ENCODE peak calls at places on chromosomes 16 and 17, in four cellular contexts. C, P, X and L are unnamed samples.

GRCh38 chr17:75832652-75833400 is 11.4 kb downstream of the UNC13D start:
- DNase-seq in C (no peak), P (peak), X (no peak), L (no peak)

GRCh38 chr16:56708821-56709685 is 20.9 kb upstream of the NUP93 start:
- DNase-seq in C (no peak), P (peak), X (no peak), L (no peak)

GRCh38 chr17:64209356-64209941 is 53.6 kb downstream of the TEX2 start:
- DNase-seq in C (no peak), P (no peak), X (no peak), L (no peak)

GRCh38 chr17:28645576-28645939 is 600 bp upstream of the BLTP2 start:
- DNase-seq in C (no peak), P (no peak), X (no peak), L (no peak)

GRCh38 chr17:77279448-77280303 is 138.9 kb downstream of the SEC14L1 start:
- DNase-seq in C (no peak), P (no peak), X (no peak), L (no peak)

GRCh38 chr17:59330314-59330942 is 1.0 kb upstream of the YPEL2 start:
- DNase-seq in C (no peak), P (peak), X (no peak), L (no peak)

GRCh38 chr17:76868669-76869208 is 535 bp downstream of the MGAT5B start:
- DNase-seq in C (no peak), P (peak), X (no peak), L (no peak)

GRCh38 chr17:59761385-59762021 is 54.0 kb downstream of the VMP1 start:
- DNase-seq in C (no peak), P (peak), X (no peak), L (no peak)

GRCh38 chr17:77352996-77353395 is 212.2 kb downstream of the SEC14L1 start:
- DNase-seq in C (no peak), P (no peak), X (no peak), L (no peak)

GRCh38 chr16:50309527-50310307 is 43.4 kb downstream of the ADCY7 start:
- DNase-seq in C (no peak), P (no peak), X (no peak), L (no peak)

GRCh38 chr17:1711804-1712203 is 1.6 kb upstream of the TLCD2 start:
- DNase-seq in C (no peak), P (no peak), X (no peak), L (no peak)

GRCh38 chr17:30378191-30378796 is 433 bp upstream of the CPD start:
- DNase-seq in C (no peak), P (no peak), X (no peak), L (no peak)

GRCh38 chr16:4383591-4384495 is 12.2 kb downstream of the VASN start:
- DNase-seq in C (no peak), P (no peak), X (no peak), L (no peak)

GRCh38 chr17:49829026-49829425 is 18.8 kb downstream of the TAC4 start:
- DNase-seq in C (no peak), P (no peak), X (no peak), L (no peak)

GRCh38 chr17:164536-165235 is 16.8 kb downstream of the DOC2B start:
- DNase-seq in C (no peak), P (peak), X (no peak), L (peak)

GRCh38 chr16:49277386-49277742 is 4.3 kb downstream of the CBLN1 start:
- DNase-seq in C (no peak), P (peak), X (no peak), L (no peak)

GRCh38 chr16:369275-369865 is 968 bp downstream of the MRPL28 start:
- DNase-seq in C (no peak), P (no peak), X (no peak), L (no peak)

GRCh38 chr16:84827131-84827574 is 7.4 kb downstream of the CRISPLD2 start:
- DNase-seq in C (no peak), P (peak), X (no peak), L (no peak)

GRCh38 chr17:7932483-7932891 is 481 bp downstream of the CNTROB start:
- DNase-seq in C (no peak), P (peak), X (no peak), L (peak)

GRCh38 chr17:8687732-8688131 is 56.9 kb downstream of the CCDC42 start:
- DNase-seq in C (no peak), P (no peak), X (no peak), L (no peak)

GRCh38 chr17:48487221-48487620 is 43.6 kb downstream of the HOXB1 start:
- DNase-seq in C (no peak), P (no peak), X (no peak), L (no peak)

GRCh38 chr16:47143677-47144558 is at the start of gene NETO2:
- DNase-seq in C (no peak), P (peak), X (peak), L (peak)

GRCh38 chr17:36867716-36868115 is 69.6 kb upstream of the LHX1 start:
- DNase-seq in C (no peak), P (no peak), X (no peak), L (no peak)

GRCh38 chr17:80961931-80962330 is 29.7 kb upstream of the CHMP6 start:
- DNase-seq in C (no peak), P (no peak), X (no peak), L (no peak)

GRCh38 chr17:49353607-49354006 is 8.4 kb downstream of the ZNF652 start:
- DNase-seq in C (no peak), P (no peak), X (no peak), L (no peak)

GRCh38 chr16:3696425-3697218 is 20.7 kb downstream of the TRAP1 start:
- DNase-seq in C (peak), P (no peak), X (no peak), L (no peak)

GRCh38 chr17:33381201-33381600 is 88.1 kb upstream of the ASIC2 start:
- DNase-seq in C (no peak), P (peak), X (no peak), L (no peak)

GRCh38 chr17:32483451-32484019 is 3.3 kb upstream of the CDK5R1 start:
- DNase-seq in C (no peak), P (peak), X (peak), L (peak)

GRCh38 chr17:59366040-59366757 is 34.7 kb downstream of the YPEL2 start:
- DNase-seq in C (no peak), P (peak), X (peak), L (no peak)

GRCh38 chr16:51556694-51557327 is 405.7 kb upstream of the SALL1 start:
- DNase-seq in C (no peak), P (no peak), X (no peak), L (no peak)

GRCh38 chr17:16969931-16970906 is 1.7 kb downstream of the TNFRSF13B start:
- DNase-seq in C (no peak), P (no peak), X (no peak), L (no peak)

GRCh38 chr17:42361781-42362186 is 26.5 kb downstream of the STAT3 start:
- DNase-seq in C (no peak), P (peak), X (no peak), L (no peak)

GRCh38 chr16:81478876-81479496 is 34.4 kb downstream of the CMIP start:
- DNase-seq in C (no peak), P (no peak), X (no peak), L (no peak)

GRCh38 chr17:72361892-72362291 is 241.1 kb downstream of the SOX9 start:
- DNase-seq in C (no peak), P (no peak), X (no peak), L (no peak)

GRCh38 chr17:65656390-65657250 is 95.2 kb upstream of the AXIN2 start:
- DNase-seq in C (no peak), P (no peak), X (no peak), L (no peak)

GRCh38 chr17:71741836-71742235 is 379.0 kb upstream of the SOX9 start:
- DNase-seq in C (no peak), P (no peak), X (no peak), L (no peak)

GRCh38 chr16:81413245-81413990 is 31.2 kb upstream of the CMIP start:
- DNase-seq in C (no peak), P (no peak), X (no peak), L (no peak)

GRCh38 chr17:63240106-63240505 is 206.0 kb downstream of the CYB561 start:
- DNase-seq in C (no peak), P (no peak), X (no peak), L (no peak)

GRCh38 chr16:86356804-86357203 is 153.5 kb upstream of the FOXF1 start:
- DNase-seq in C (no peak), P (no peak), X (no peak), L (no peak)

GRCh38 chr16:16144416-16144815 is 78.9 kb downstream of the ABCC6 start:
- DNase-seq in C (no peak), P (no peak), X (no peak), L (no peak)